ENCODE peak calls at places on chromosomes 12 and 14, in seven cellular contexts. E, B, J, H, Y, X and A are unnamed samples. For H3K9me3, the result is how much of the 10 kb centered on the place peaks cover.

GRCh38 chr14:80523518-80524117 is 312.3 kb upstream of the DIO2 start:
- DNase-seq in X (no peak), H (no peak), B (no peak), E (no peak), Y (no peak), J (no peak), A (no peak)

GRCh38 chr12:4539167-4539870 is 629 bp downstream of the RAD51AP1 start:
- DNase-seq in Y (no peak), H (no peak), B (no peak), J (peak), X (no peak), E (no peak), A (no peak)

GRCh38 chr14:91246051-91246852 is 1.7 kb upstream of the GPR68 start:
- DNase-seq in Y (no peak), J (peak), X (no peak), E (no peak), H (peak), B (no peak), A (no peak)

GRCh38 chr14:74906923-74907620 is 16.0 kb downstream of the RPS6KL1 start:
- DNase-seq in B (no peak), J (peak), Y (peak), X (no peak), E (no peak), H (no peak), A (no peak)

GRCh38 chr12:95733156-95733825 is 57.3 kb downstream of the NTN4 start:
- DNase-seq in H (no peak), J (no peak), X (no peak), B (no peak), E (no peak), Y (no peak), A (no peak)

GRCh38 chr12:52819021-52819420 is 5.1 kb upstream of the KRT4 start:
- DNase-seq in H (no peak), X (no peak), B (no peak), Y (no peak), J (no peak), E (no peak), A (no peak)

GRCh38 chr14:47715330-47715729 is 39.9 kb upstream of the MDGA2 start:
- DNase-seq in X (no peak), J (no peak), E (no peak), H (no peak), Y (no peak), B (no peak), A (no peak)

GRCh38 chr12:98736352-98737326 is 91.5 kb downstream of the APAF1 start:
- DNase-seq in E (no peak), J (no peak), B (peak), H (no peak), Y (peak), X (no peak), A (peak)

GRCh38 chr12:69509308-69509736 is 39.1 kb downstream of the FRS2 start:
- DNase-seq in E (no peak), B (peak), J (no peak), Y (no peak), H (no peak), X (no peak), A (no peak)

GRCh38 chr14:94656043-94656442 is 43.9 kb downstream of the SERPINA3 start:
- DNase-seq in B (no peak), E (no peak), H (no peak), J (no peak), X (no peak), Y (no peak), A (no peak)

GRCh38 chr12:2300168-2300567 is 247.4 kb downstream of the CACNA1C start:
- DNase-seq in E (no peak), H (no peak), B (no peak), X (no peak), Y (peak), J (no peak), A (no peak)

GRCh38 chr14:77139540-77140342 is 1.9 kb downstream of the ZDHHC22 start:
- DNase-seq in Y (peak), J (peak), E (no peak), H (peak), X (peak), B (peak), A (peak)

DNA sequence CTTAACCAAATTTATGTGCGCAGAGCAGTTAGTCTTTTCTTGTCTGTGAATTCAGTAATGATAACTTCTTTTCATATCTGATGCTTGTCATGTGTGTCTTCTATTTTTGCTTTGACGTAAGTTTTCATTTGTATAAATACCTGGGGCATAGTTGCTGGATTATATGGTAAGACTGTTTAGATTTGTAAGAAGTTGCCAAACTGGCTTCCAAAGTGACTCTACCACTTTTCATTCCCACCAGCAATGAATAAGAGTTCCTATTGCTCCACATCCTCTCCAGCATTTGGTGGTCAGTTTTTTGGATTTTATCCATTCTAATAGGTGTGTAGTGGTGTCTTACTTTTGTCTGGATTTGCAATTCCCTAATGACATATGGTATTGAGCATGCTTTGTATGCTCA is 8.9 kb downstream of the ZNF268 start:
- DNase-seq in X (no peak), H (no peak), B (no peak), E (no peak), Y (no peak), J (no peak), A (no peak)
- H3K9me3 ChIP-seq in X (under half), H (half or more), B (under half), E (half or more), Y (half or more), J (half or more), A (under half)

GRCh38 chr14:71682337-71682736 is 249.9 kb upstream of the RGS6 start:
- DNase-seq in X (no peak), B (no peak), H (no peak), Y (no peak), J (no peak), E (no peak), A (no peak)
- H3K9me3 ChIP-seq in X (under half), B (under half), H (under half), Y (under half), J (under half), E (under half), A (under half)

GRCh38 chr14:92539419-92539818 is 25.8 kb downstream of the RIN3 start:
- DNase-seq in Y (no peak), X (no peak), E (no peak), H (no peak), B (no peak), J (no peak), A (no peak)

GRCh38 chr14:92538412-92539017 is 24.9 kb downstream of the RIN3 start:
- DNase-seq in J (no peak), Y (no peak), E (no peak), B (no peak), X (no peak), H (no peak), A (no peak)

GRCh38 chr14:92539875-92540274 is 26.3 kb downstream of the RIN3 start:
- DNase-seq in J (no peak), E (no peak), X (no peak), Y (no peak), H (no peak), B (no peak), A (no peak)

GRCh38 chr14:92542766-92543554 is 29.4 kb downstream of the RIN3 start:
- DNase-seq in X (no peak), J (no peak), E (no peak), H (no peak), Y (no peak), B (no peak), A (no peak)

GRCh38 chr14:92540472-92541048 is 27.0 kb downstream of the RIN3 start:
- DNase-seq in J (no peak), X (no peak), B (no peak), Y (no peak), H (no peak), E (peak), A (no peak)
- H3K9me3 ChIP-seq in J (under half), X (under half), B (under half), Y (under half), H (under half), E (under half), A (under half)

DNA sequence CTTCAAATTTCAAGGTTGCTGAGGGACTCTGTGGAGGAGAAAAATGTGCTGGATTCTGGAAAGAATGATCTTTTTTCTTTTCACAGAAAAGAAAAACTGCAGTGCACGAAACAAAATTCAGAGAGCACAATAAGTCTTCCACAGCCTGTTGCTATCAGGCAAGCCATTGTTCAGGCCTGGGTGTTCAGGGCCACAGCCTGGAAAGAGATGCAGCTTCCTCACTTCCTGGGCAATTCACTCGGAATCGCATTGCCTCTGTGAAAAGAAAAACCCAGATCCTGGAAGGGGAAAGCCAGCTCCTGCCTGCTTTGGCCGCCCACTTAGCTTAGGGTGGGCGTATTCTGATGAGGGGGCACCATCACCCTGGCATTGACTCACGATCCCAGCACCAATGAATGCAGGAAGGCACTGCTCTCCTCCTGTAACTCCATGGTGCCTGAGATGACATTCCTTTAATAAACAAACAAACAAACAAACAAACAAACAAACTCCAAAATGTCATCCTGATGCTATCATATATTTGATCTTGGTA is 863.9 kb downstream of the BCL11B start:
- DNase-seq in Y (no peak), X (no peak), J (no peak), E (no peak), H (no peak), B (no peak), A (no peak)
- H3K9me3 ChIP-seq in Y (under half), X (under half), J (under half), E (under half), H (under half), B (under half), A (under half)